ENCODE peak calls at places on chromosomes 3 and 15, in six cellular contexts. One of them, this sample, is unnamed.

GRCh38 chr15:69880616-69881309 is 217.0 kb downstream of the TLE3 start:
- DNase-seq in astrocyte: no peak
- DNase-seq in cardiac muscle cell: no peak
- DNase-seq in uterus: no peak
- DNase-seq in stomach: no peak
- DNase-seq in GM06990: peak; percentile 32
- DNase-seq in this sample: no peak

GRCh38 chr3:111917300-111917699 is 58.2 kb downstream of the PHLDB2 start:
- DNase-seq in GM06990: no peak
- DNase-seq in uterus: no peak
- DNase-seq in stomach: no peak
- DNase-seq in astrocyte: peak; percentile 70
- DNase-seq in cardiac muscle cell: peak; percentile 46
- DNase-seq in this sample: no peak

GRCh38 chr15:90306560-90306959 is 41.1 kb downstream of the NGRN start:
- DNase-seq in uterus: no peak
- DNase-seq in astrocyte: no peak
- DNase-seq in GM06990: no peak
- DNase-seq in cardiac muscle cell: no peak
- DNase-seq in stomach: no peak
- DNase-seq in this sample: no peak

GRCh38 chr3:53114412-53115074 is 15.7 kb downstream of the RFT1 start:
- DNase-seq in astrocyte: peak; percentile 29
- DNase-seq in stomach: no peak
- DNase-seq in GM06990: no peak
- DNase-seq in cardiac muscle cell: no peak
- DNase-seq in uterus: no peak
- DNase-seq in this sample: no peak

GRCh38 chr3:119239421-119239820 is 1.3 kb downstream of the B4GALT4 start:
- DNase-seq in cardiac muscle cell: no peak
- DNase-seq in astrocyte: no peak
- DNase-seq in GM06990: no peak
- DNase-seq in stomach: no peak
- DNase-seq in uterus: no peak
- DNase-seq in this sample: no peak

GRCh38 chr3:130529816-130530215 is 12.8 kb downstream of the COL6A6 start:
- DNase-seq in GM06990: no peak
- DNase-seq in uterus: no peak
- DNase-seq in cardiac muscle cell: no peak
- DNase-seq in stomach: no peak
- DNase-seq in astrocyte: no peak
- DNase-seq in this sample: no peak

GRCh38 chr3:140219923-140220452 is 285.0 kb downstream of the CLSTN2 start:
- DNase-seq in GM06990: no peak
- DNase-seq in uterus: no peak
- DNase-seq in stomach: no peak
- DNase-seq in cardiac muscle cell: no peak
- DNase-seq in astrocyte: no peak
- DNase-seq in this sample: no peak

GRCh38 chr3:27575509-27575908 is 91.3 kb upstream of the SLC4A7 start:
- DNase-seq in astrocyte: no peak
- DNase-seq in uterus: no peak
- DNase-seq in GM06990: no peak
- DNase-seq in cardiac muscle cell: peak; percentile 74
- DNase-seq in stomach: no peak
- DNase-seq in this sample: no peak

GRCh38 chr3:46542344-46542743 is 23.8 kb downstream of the LRRC2 start:
- DNase-seq in astrocyte: no peak
- DNase-seq in cardiac muscle cell: no peak
- DNase-seq in uterus: no peak
- DNase-seq in GM06990: no peak
- DNase-seq in stomach: no peak
- DNase-seq in this sample: no peak

GRCh38 chr3:101279765-101280385 is 40.5 kb downstream of the IMPG2 start:
- DNase-seq in GM06990: no peak
- DNase-seq in uterus: no peak
- DNase-seq in stomach: no peak
- DNase-seq in astrocyte: peak; percentile 40
- DNase-seq in cardiac muscle cell: no peak
- DNase-seq in this sample: no peak

GRCh38 chr3:70855139-70855538 is 542.7 kb upstream of the MDFIC2 start:
- DNase-seq in uterus: no peak
- DNase-seq in cardiac muscle cell: peak; percentile 47
- DNase-seq in stomach: no peak
- DNase-seq in astrocyte: no peak
- DNase-seq in GM06990: no peak
- DNase-seq in this sample: no peak

GRCh38 chr3:180704532-180704931 is 25.2 kb upstream of the CCDC39 start:
- DNase-seq in stomach: no peak
- DNase-seq in uterus: no peak
- DNase-seq in GM06990: no peak
- DNase-seq in cardiac muscle cell: no peak
- DNase-seq in astrocyte: no peak
- DNase-seq in this sample: no peak

GRCh38 chr3:66038726-66039589 is at the start of gene MAGI1:
- DNase-seq in cardiac muscle cell: peak; percentile 98
- DNase-seq in GM06990: peak; percentile 87
- DNase-seq in astrocyte: peak; percentile 94
- DNase-seq in stomach: peak; percentile 92
- DNase-seq in uterus: peak; percentile 90
- DNase-seq in this sample: peak; percentile 84

GRCh38 chr3:162175904-162176303 is 679.3 kb downstream of the OTOL1 start:
- DNase-seq in cardiac muscle cell: no peak
- DNase-seq in astrocyte: no peak
- DNase-seq in stomach: no peak
- DNase-seq in GM06990: no peak
- DNase-seq in uterus: no peak
- DNase-seq in this sample: no peak

GRCh38 chr3:174162550-174162949 is 696.6 kb upstream of the NAALADL2 start:
- DNase-seq in stomach: no peak
- DNase-seq in GM06990: no peak
- DNase-seq in uterus: no peak
- DNase-seq in astrocyte: no peak
- DNase-seq in cardiac muscle cell: no peak
- DNase-seq in this sample: no peak

GRCh38 chr3:195020921-195021320 is 250.0 kb downstream of the XXYLT1 start:
- DNase-seq in stomach: no peak
- DNase-seq in cardiac muscle cell: no peak
- DNase-seq in uterus: peak; percentile 2
- DNase-seq in astrocyte: no peak
- DNase-seq in GM06990: no peak
- DNase-seq in this sample: no peak

GRCh38 chr3:129556890-129557736 is 14.1 kb downstream of the H1-8 start:
- DNase-seq in stomach: no peak
- DNase-seq in uterus: peak; percentile 59
- DNase-seq in GM06990: no peak
- DNase-seq in astrocyte: peak; percentile 76
- DNase-seq in cardiac muscle cell: no peak
- DNase-seq in this sample: no peak

GRCh38 chr3:34868935-34869334 is 770.4 kb upstream of the ARPP21 start:
- DNase-seq in uterus: no peak
- DNase-seq in astrocyte: no peak
- DNase-seq in GM06990: no peak
- DNase-seq in stomach: no peak
- DNase-seq in cardiac muscle cell: no peak
- DNase-seq in this sample: no peak

GRCh38 chr15:84658080-84658787 is at the start of gene NMB:
- DNase-seq in astrocyte: peak; percentile 50
- DNase-seq in stomach: peak; percentile 82
- DNase-seq in cardiac muscle cell: peak; percentile 71
- DNase-seq in uterus: peak; percentile 81
- DNase-seq in GM06990: peak; percentile 89
- DNase-seq in this sample: no peak

GRCh38 chr15:55282284-55282833 is 7.3 kb downstream of the RAB27A start:
- DNase-seq in uterus: no peak
- DNase-seq in GM06990: no peak
- DNase-seq in astrocyte: peak; percentile 90
- DNase-seq in cardiac muscle cell: peak; percentile 89
- DNase-seq in stomach: no peak
- DNase-seq in this sample: no peak

GRCh38 chr3:153161714-153162512 is at the start of gene RAP2B:
- DNase-seq in astrocyte: peak; percentile 95
- DNase-seq in cardiac muscle cell: peak; percentile 98
- DNase-seq in GM06990: peak; percentile 96
- DNase-seq in uterus: peak; percentile 97
- DNase-seq in stomach: peak; percentile 99
- DNase-seq in this sample: peak; percentile 88

GRCh38 chr15:89750560-89751542 is at the start of gene MESP1:
- DNase-seq in uterus: peak; percentile 90
- DNase-seq in GM06990: peak; percentile 91
- DNase-seq in cardiac muscle cell: peak; percentile 92
- DNase-seq in stomach: peak; percentile 95
- DNase-seq in astrocyte: peak; percentile 67
- DNase-seq in this sample: peak; percentile 67

GRCh38 chr15:75554717-75555116 is 24.4 kb downstream of the PTPN9 start:
- DNase-seq in cardiac muscle cell: peak; percentile 47
- DNase-seq in stomach: no peak
- DNase-seq in GM06990: no peak
- DNase-seq in astrocyte: peak; percentile 54
- DNase-seq in uterus: no peak
- DNase-seq in this sample: peak; percentile 61

GRCh38 chr3:126288314-126288713 is 68.9 kb downstream of the KLF15 start:
- DNase-seq in cardiac muscle cell: no peak
- DNase-seq in stomach: peak; percentile 73
- DNase-seq in uterus: no peak
- DNase-seq in astrocyte: no peak
- DNase-seq in GM06990: no peak
- DNase-seq in this sample: no peak

GRCh38 chr3:166291510-166291909 is 454.3 kb upstream of the BCHE start:
- DNase-seq in GM06990: no peak
- DNase-seq in uterus: no peak
- DNase-seq in stomach: no peak
- DNase-seq in cardiac muscle cell: no peak
- DNase-seq in astrocyte: no peak
- DNase-seq in this sample: no peak

GRCh38 chr3:133135303-133135702 is 97.1 kb downstream of the TMEM108 start:
- DNase-seq in cardiac muscle cell: no peak
- DNase-seq in GM06990: no peak
- DNase-seq in astrocyte: no peak
- DNase-seq in stomach: no peak
- DNase-seq in uterus: no peak
- DNase-seq in this sample: no peak

GRCh38 chr15:31150732-31151212 is 49.2 kb upstream of the TRPM1 start:
- DNase-seq in cardiac muscle cell: no peak
- DNase-seq in GM06990: no peak
- DNase-seq in uterus: no peak
- DNase-seq in astrocyte: no peak
- DNase-seq in stomach: no peak
- DNase-seq in this sample: no peak

GRCh38 chr15:83747050-83747717 is 93.3 kb downstream of the ADAMTSL3 start:
- DNase-seq in GM06990: no peak
- DNase-seq in stomach: no peak
- DNase-seq in astrocyte: peak; percentile 10
- DNase-seq in cardiac muscle cell: peak; percentile 84
- DNase-seq in uterus: peak; percentile 54
- DNase-seq in this sample: no peak

GRCh38 chr3:4497005-4497692 is 4.0 kb downstream of the ITPR1 start:
- DNase-seq in stomach: no peak
- DNase-seq in GM06990: no peak
- DNase-seq in astrocyte: no peak
- DNase-seq in uterus: no peak
- DNase-seq in cardiac muscle cell: no peak
- DNase-seq in this sample: no peak

GRCh38 chr3:8442993-8443670 is 58.5 kb upstream of the LMCD1 start:
- DNase-seq in GM06990: no peak
- DNase-seq in uterus: no peak
- DNase-seq in astrocyte: peak; percentile 34
- DNase-seq in stomach: no peak
- DNase-seq in cardiac muscle cell: no peak
- DNase-seq in this sample: no peak

GRCh38 chr3:154285221-154285620 is 39.1 kb downstream of the DHX36 start:
- DNase-seq in GM06990: no peak
- DNase-seq in cardiac muscle cell: no peak
- DNase-seq in astrocyte: no peak
- DNase-seq in uterus: no peak
- DNase-seq in stomach: no peak
- DNase-seq in this sample: no peak

GRCh38 chr3:42090973-42091731 is at the start of gene TRAK1:
- DNase-seq in cardiac muscle cell: peak; percentile 88
- DNase-seq in GM06990: no peak
- DNase-seq in uterus: peak; percentile 42
- DNase-seq in astrocyte: peak; percentile 88
- DNase-seq in stomach: no peak
- DNase-seq in this sample: no peak

GRCh38 chr3:7697538-7697937 is 804.1 kb upstream of the LMCD1 start:
- DNase-seq in cardiac muscle cell: no peak
- DNase-seq in astrocyte: no peak
- DNase-seq in uterus: no peak
- DNase-seq in stomach: no peak
- DNase-seq in GM06990: no peak
- DNase-seq in this sample: no peak

DNA sequence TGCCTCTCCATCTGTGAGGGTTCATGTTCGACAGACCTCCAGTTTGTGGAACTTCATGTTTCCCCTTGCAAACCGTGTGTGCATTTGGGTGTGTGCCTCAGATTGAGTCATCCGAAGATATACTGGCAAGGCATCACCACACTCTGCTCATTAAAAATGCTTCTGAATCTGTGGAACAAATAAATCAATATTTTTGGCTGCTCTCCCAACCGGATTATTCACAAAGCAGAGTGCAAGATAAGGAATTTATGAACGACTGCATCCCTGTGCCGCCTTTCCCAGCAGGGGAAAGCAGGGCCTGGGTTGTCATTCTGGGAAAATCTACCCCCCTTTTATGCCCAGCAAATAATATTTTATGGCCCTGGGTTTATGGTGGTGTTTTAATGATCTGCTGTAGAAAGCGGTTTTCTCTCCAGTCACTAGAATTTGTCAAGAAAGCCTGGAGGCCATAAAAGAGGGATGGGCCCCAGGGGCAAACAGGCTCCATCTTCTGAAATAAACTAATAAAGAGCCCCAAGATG is 4.2 kb upstream of the WNT5A start:
- DNase-seq in cardiac muscle cell: peak; percentile 70
- DNase-seq in astrocyte: peak; percentile 96
- DNase-seq in stomach: no peak
- DNase-seq in GM06990: no peak
- DNase-seq in uterus: peak; percentile 58
- DNase-seq in this sample: no peak
- H3K27me3 ChIP-seq in cardiac muscle cell: no peaks in the 10 kb centered on the region
- H3K27me3 ChIP-seq in astrocyte: no peaks in the 10 kb centered on the region
- H3K27me3 ChIP-seq in stomach: peaks cover 36% of the 10 kb centered on the region
- H3K27me3 ChIP-seq in GM06990: peaks cover 1% of the 10 kb centered on the region
- H3K27me3 ChIP-seq in uterus: no peaks in the 10 kb centered on the region
- H3K27me3 ChIP-seq in this sample: no peaks in the 10 kb centered on the region

GRCh38 chr3:123457841-123458240 is 9.0 kb upstream of the ADCY5 start:
- DNase-seq in stomach: no peak
- DNase-seq in cardiac muscle cell: no peak
- DNase-seq in astrocyte: no peak
- DNase-seq in uterus: no peak
- DNase-seq in GM06990: no peak
- DNase-seq in this sample: no peak
- H3K27me3 ChIP-seq in stomach: peaks cover 4% of the 10 kb centered on the region
- H3K27me3 ChIP-seq in cardiac muscle cell: peaks cover 1% of the 10 kb centered on the region
- H3K27me3 ChIP-seq in astrocyte: peaks cover 41% of the 10 kb centered on the region
- H3K27me3 ChIP-seq in uterus: no peaks in the 10 kb centered on the region
- H3K27me3 ChIP-seq in GM06990: no peaks in the 10 kb centered on the region
- H3K27me3 ChIP-seq in this sample: peaks cover 54% of the 10 kb centered on the region

GRCh38 chr15:77732514-77733335 is 100.0 kb upstream of the LINGO1 start:
- DNase-seq in stomach: no peak
- DNase-seq in cardiac muscle cell: no peak
- DNase-seq in uterus: no peak
- DNase-seq in GM06990: no peak
- DNase-seq in astrocyte: no peak
- DNase-seq in this sample: no peak
- H3K27me3 ChIP-seq in stomach: peaks cover 4% of the 10 kb centered on the region
- H3K27me3 ChIP-seq in cardiac muscle cell: peaks cover 3% of the 10 kb centered on the region
- H3K27me3 ChIP-seq in uterus: no peaks in the 10 kb centered on the region
- H3K27me3 ChIP-seq in GM06990: peaks cover 4% of the 10 kb centered on the region
- H3K27me3 ChIP-seq in astrocyte: peaks cover 13% of the 10 kb centered on the region
- H3K27me3 ChIP-seq in this sample: peaks cover 34% of the 10 kb centered on the region

GRCh38 chr3:72639736-72640135 is 208.5 kb downstream of the SHQ1 start:
- DNase-seq in GM06990: no peak
- DNase-seq in astrocyte: no peak
- DNase-seq in cardiac muscle cell: no peak
- DNase-seq in stomach: no peak
- DNase-seq in uterus: no peak
- DNase-seq in this sample: no peak
- H3K27me3 ChIP-seq in GM06990: no peaks in the 10 kb centered on the region
- H3K27me3 ChIP-seq in astrocyte: peaks cover 10% of the 10 kb centered on the region
- H3K27me3 ChIP-seq in cardiac muscle cell: no peaks in the 10 kb centered on the region
- H3K27me3 ChIP-seq in stomach: no peaks in the 10 kb centered on the region
- H3K27me3 ChIP-seq in uterus: no peaks in the 10 kb centered on the region
- H3K27me3 ChIP-seq in this sample: peaks cover 10% of the 10 kb centered on the region

This sample was measured in AG04450.